ENCODE peak calls at places on chromosomes 16 and 17, in seven cellular contexts. P is epithelial cell of proximal tubule, Y is fibroblast of villous mesenchyme, V is kidney epithelial cell, N is body of pancreas, R is heart right ventricle, I is A549. D is an unnamed sample.

GRCh38 chr16:2532494-2533141 is 1.4 kb upstream of the CEMP1 start:
- DNase-seq in P (no peak), Y (peak), V (no peak), N (peak), R (peak), I (no peak), D (peak)

GRCh38 chr16:49350265-49351103 is 23.1 kb upstream of the C16orf78 start:
- DNase-seq in P (peak), Y (peak), V (no peak), N (peak), R (peak), I (peak), D (peak)

GRCh38 chr17:4375039-4375748 is 8.7 kb upstream of the UBE2G1 start:
- DNase-seq in P (no peak), Y (no peak), V (no peak), N (no peak), R (no peak), I (no peak), D (peak)

GRCh38 chr16:52383640-52384292 is 163.2 kb downstream of the TOX3 start:
- DNase-seq in P (peak), Y (no peak), V (peak), N (no peak), R (no peak), I (no peak), D (no peak)

GRCh38 chr17:55421179-55421934 is at the start of gene MMD:
- DNase-seq in P (no peak), Y (no peak), V (no peak), N (no peak), R (no peak), I (no peak), D (no peak)

GRCh38 chr16:75494696-75495601 is at the start of gene CHST6:
- DNase-seq in P (no peak), Y (no peak), V (no peak), N (peak), R (peak), I (peak), D (peak)

GRCh38 chr16:65758620-65759019 is 607.9 kb upstream of the CDH5 start:
- DNase-seq in P (no peak), Y (no peak), V (no peak), N (no peak), R (no peak), I (no peak), D (no peak)

GRCh38 chr16:50940275-50940854 is 198.5 kb downstream of the CYLD start:
- DNase-seq in P (no peak), Y (no peak), V (no peak), N (peak), R (no peak), I (no peak), D (no peak)

GRCh38 chr16:54204756-54205155 is 81.8 kb downstream of the IRX3 start:
- DNase-seq in P (no peak), Y (no peak), V (no peak), N (peak), R (no peak), I (no peak), D (no peak)

GRCh38 chr17:50893183-50893993 is 27.2 kb upstream of the TOB1 start:
- DNase-seq in P (peak), Y (peak), V (peak), N (peak), R (no peak), I (peak), D (no peak)

GRCh38 chr17:81713556-81714411 is 1.7 kb downstream of the SLC25A10 start:
- DNase-seq in P (no peak), Y (no peak), V (no peak), N (peak), R (peak), I (no peak), D (no peak)

GRCh38 chr17:81713004-81713555 is 996 bp downstream of the SLC25A10 start:
- DNase-seq in P (no peak), Y (no peak), V (no peak), N (peak), R (no peak), I (no peak), D (no peak)

GRCh38 chr17:81710514-81711308 is 1.4 kb upstream of the SLC25A10 start:
- DNase-seq in P (no peak), Y (peak), V (no peak), N (peak), R (peak), I (no peak), D (no peak)

GRCh38 chr17:81712468-81713003 is 452 bp downstream of the SLC25A10 start:
- DNase-seq in P (no peak), Y (no peak), V (no peak), N (peak), R (peak), I (peak), D (no peak)

DNA sequence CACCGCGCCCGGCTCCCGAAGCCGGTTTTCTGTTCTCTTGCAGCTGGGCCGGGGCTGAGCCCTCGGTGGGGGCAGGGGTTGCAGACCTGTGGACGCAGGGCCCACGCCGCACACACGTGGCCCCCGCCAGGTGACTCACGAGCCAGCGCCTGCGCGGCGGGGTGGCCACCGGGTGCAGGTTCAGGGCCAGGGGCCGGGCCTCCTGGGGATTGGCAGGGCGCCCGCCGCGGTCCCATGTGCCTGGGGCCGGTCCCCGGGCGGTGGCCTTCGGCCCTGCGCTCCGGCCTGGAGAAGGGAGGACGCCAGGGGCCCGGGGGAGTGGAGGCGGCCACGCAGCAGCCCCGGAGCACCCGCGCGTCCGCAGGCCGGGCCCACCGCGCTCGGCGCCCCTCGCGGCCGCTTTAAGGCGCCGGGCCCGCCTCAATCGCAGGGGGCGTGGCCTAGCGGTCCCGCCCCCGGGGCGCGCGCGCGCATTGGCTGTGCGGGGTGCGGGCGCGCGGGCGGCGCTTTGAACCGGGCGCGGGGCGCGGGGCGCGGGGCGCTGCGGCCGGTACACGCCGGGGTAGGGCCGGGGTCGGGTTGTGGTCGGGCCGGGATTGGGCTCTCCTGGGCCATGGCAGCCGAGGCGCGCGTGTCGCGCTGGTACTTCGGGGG is at the start of gene SLC25A10:
- DNase-seq in P (no peak), Y (peak), V (peak), N (peak), R (peak), I (peak), D (peak)
- TF ChIP-seq CTCF in P (no peak), Y (no peak), V (no peak), N (peak), R (no peak), I (no peak), D (no peak)

GRCh38 chr17:74132354-74132753 is 71.1 kb upstream of the RPL38 start:
- DNase-seq in P (no peak), Y (no peak), V (no peak), N (no peak), R (no peak), I (no peak), D (no peak)

GRCh38 chr17:74134991-74135390 is 68.5 kb upstream of the RPL38 start:
- DNase-seq in P (no peak), Y (no peak), V (no peak), N (no peak), R (no peak), I (no peak), D (no peak)

GRCh38 chr17:74135391-74136167 is 67.9 kb upstream of the RPL38 start:
- DNase-seq in P (no peak), Y (no peak), V (no peak), N (no peak), R (no peak), I (no peak), D (no peak)

GRCh38 chr17:74130841-74131240 is 72.6 kb upstream of the RPL38 start:
- DNase-seq in P (no peak), Y (no peak), V (no peak), N (no peak), R (no peak), I (no peak), D (no peak)

GRCh38 chr17:74133726-74134125 is 69.8 kb upstream of the RPL38 start:
- DNase-seq in P (no peak), Y (no peak), V (no peak), N (no peak), R (no peak), I (no peak), D (no peak)
- H3K4me3 ChIP-seq in P (no peak), Y (no peak), V (no peak), N (no peak), R (no peak), I (no peak), D (no peak)

GRCh38 chr16:81883235-81883634 is 104.1 kb downstream of the PLCG2 start:
- DNase-seq in P (no peak), Y (no peak), V (no peak), N (no peak), R (no peak), I (no peak), D (no peak)

GRCh38 chr16:81889896-81890634 is 111.0 kb downstream of the PLCG2 start:
- DNase-seq in P (no peak), Y (peak), V (no peak), N (peak), R (no peak), I (peak), D (peak)

GRCh38 chr16:81882559-81882958 is 103.5 kb downstream of the PLCG2 start:
- DNase-seq in P (no peak), Y (no peak), V (no peak), N (no peak), R (no peak), I (no peak), D (no peak)

GRCh38 chr16:81888520-81889394 is 109.7 kb downstream of the PLCG2 start:
- DNase-seq in P (no peak), Y (peak), V (no peak), N (no peak), R (no peak), I (no peak), D (no peak)

GRCh38 chr16:81885976-81886586 is 107.0 kb downstream of the PLCG2 start:
- DNase-seq in P (no peak), Y (peak), V (no peak), N (no peak), R (no peak), I (peak), D (peak)
- TF ChIP-seq CTCF in P (peak), Y (peak), V (peak), N (peak), R (peak), I (peak), D (peak)

DNA sequence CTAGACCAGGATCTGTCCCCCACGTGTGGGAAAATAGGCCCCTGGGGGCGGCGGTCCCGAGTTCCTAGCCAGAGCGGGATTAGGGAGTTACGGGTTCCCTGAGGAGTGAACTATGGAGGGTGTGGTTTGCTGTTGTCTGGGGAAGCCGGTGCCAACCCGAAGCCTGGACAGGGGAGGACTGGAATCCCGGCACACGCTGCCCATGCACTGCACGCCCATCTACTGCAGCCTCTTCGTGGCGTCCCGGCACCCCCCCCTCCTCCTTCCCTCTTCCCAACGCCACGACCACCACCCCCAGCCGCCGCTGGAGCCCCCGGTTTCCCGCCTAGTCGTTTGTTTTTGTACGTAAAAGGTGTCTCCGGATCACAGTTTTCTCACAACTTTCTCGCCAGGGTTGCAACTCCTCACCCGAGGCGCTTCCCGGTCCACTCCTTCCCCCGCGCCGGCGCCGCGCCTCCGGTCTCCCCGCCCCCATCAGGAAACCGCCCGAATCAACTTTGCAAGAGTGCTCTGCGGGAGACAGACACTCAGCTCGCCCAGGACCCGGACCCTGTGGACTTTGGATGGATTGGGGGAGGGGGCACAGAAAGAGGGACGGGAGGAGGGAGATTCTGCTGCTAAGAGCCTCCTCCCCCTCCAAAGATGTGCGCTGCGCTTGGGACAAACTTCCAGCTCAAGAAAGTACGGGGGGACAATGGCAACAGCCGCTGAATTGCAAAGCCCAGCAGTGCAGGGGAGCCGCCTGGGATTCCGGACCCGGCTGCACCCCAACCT is 1.4 kb upstream of the LHX1 start:
- DNase-seq in P (no peak), Y (no peak), V (no peak), N (no peak), R (no peak), I (peak), D (no peak)
- H3K4me3 ChIP-seq in P (peak), Y (no peak), V (peak), N (no peak), R (peak), I (peak), D (no peak)